ENCODE peak calls at places on chromosomes 16 and 17, in six cellular contexts. L is left ventricle myocardium inferior; R is colonic mucosa; T is neuronal stem cell; C is pancreas; N is naive thymus-derived CD4-positive, alpha-beta T cell. Y is an unnamed sample.
A peak's percentile ranks its signal among the peaks of the same experiment; 100 is the strongest.

GRCh38 chr16:66081967-66082366 is 284.5 kb upstream of the CDH5 start:
- DNase-seq in N (no peak), C (no peak), L (no peak), T (no peak), R (no peak), Y (peak; percentile 77)

GRCh38 chr16:55282441-55282840 is 41.6 kb upstream of the IRX6 start:
- DNase-seq in C (no peak), R (no peak), L (no peak), T (no peak), N (no peak), Y (no peak)

GRCh38 chr16:29198231-29198630 is 208.3 kb downstream of the NPIPB11 start:
- DNase-seq in T (no peak), R (no peak), C (no peak), N (no peak), L (no peak), Y (no peak)

GRCh38 chr17:55237268-55237667 is 27.5 kb upstream of the HLF start:
- DNase-seq in N (peak; percentile 6), T (no peak), R (no peak), L (no peak), C (no peak), Y (peak; percentile 2)

GRCh38 chr17:64073771-64074703 is 53.6 kb upstream of the ICAM2 start:
- DNase-seq in N (no peak), R (no peak), L (no peak), C (no peak), T (no peak), Y (no peak)

GRCh38 chr16:15799851-15800495 is 56.9 kb downstream of the MYH11 start:
- DNase-seq in C (no peak), T (no peak), L (no peak), N (no peak), R (no peak), Y (no peak)

GRCh38 chr16:22018559-22018958 is 10.6 kb downstream of the MOSMO start:
- DNase-seq in L (no peak), T (no peak), N (no peak), C (no peak), R (no peak), Y (no peak)

GRCh38 chr16:29023279-29024278 is 38.7 kb downstream of the LAT start:
- DNase-seq in T (no peak), N (peak; percentile 31), C (no peak), R (no peak), L (no peak), Y (no peak)

GRCh38 chr16:55832788-55833583 is at the start of gene CES1:
- DNase-seq in N (no peak), L (peak; percentile 89), R (peak; percentile 68), C (peak; percentile 50), T (peak; percentile 15), Y (no peak)

GRCh38 chr16:66714659-66715307 is 18.2 kb upstream of the CMTM4 start:
- DNase-seq in N (no peak), R (peak; percentile 63), L (no peak), T (no peak), C (no peak), Y (no peak)

GRCh38 chr16:83244057-83244456 is 563.7 kb upstream of the HSBP1 start:
- DNase-seq in R (no peak), T (no peak), N (no peak), L (no peak), C (no peak), Y (no peak)

GRCh38 chr17:72535779-72536178 is 415.0 kb downstream of the SOX9 start:
- DNase-seq in L (no peak), C (no peak), R (no peak), N (no peak), T (no peak), Y (no peak)

GRCh38 chr17:72863511-72864175 is 228.8 kb downstream of the SLC39A11 start:
- DNase-seq in L (no peak), T (no peak), C (no peak), R (no peak), N (no peak), Y (no peak)

GRCh38 chr16:67185003-67185865 is 1.5 kb upstream of the MATCAP1 start:
- DNase-seq in L (peak; percentile 93), N (peak; percentile 80), C (peak; percentile 90), R (peak; percentile 94), T (peak; percentile 81), Y (peak; percentile 93)

GRCh38 chr17:64240261-64240740 is 22.8 kb downstream of the TEX2 start:
- DNase-seq in R (no peak), N (no peak), C (no peak), L (no peak), T (no peak), Y (no peak)

GRCh38 chr16:85780281-85780680 is 19.1 kb downstream of the EMC8 start:
- DNase-seq in R (no peak), C (no peak), L (no peak), N (no peak), T (no peak), Y (no peak)

GRCh38 chr16:10760863-10761262 is 17.2 kb downstream of the NUBP1 start:
- DNase-seq in C (no peak), L (no peak), R (no peak), T (no peak), N (no peak), Y (no peak)

GRCh38 chr17:18033442-18034099 is 5.4 kb downstream of the ATPAF2 start:
- DNase-seq in L (no peak), T (peak; percentile 64), N (peak; percentile 67), R (peak; percentile 67), C (peak; percentile 60), Y (peak; percentile 92)

GRCh38 chr16:59859606-59860402 is 1125.7 kb upstream of the GOT2 start:
- DNase-seq in R (no peak), C (no peak), L (no peak), T (no peak), N (no peak), Y (no peak)

GRCh38 chr17:45289316-45290268 is 27.2 kb downstream of the MAP3K14 start:
- DNase-seq in R (no peak), T (no peak), N (no peak), L (no peak), C (peak; percentile 73), Y (no peak)

GRCh38 chr16:85430523-85431381 is 182.4 kb upstream of the GSE1 start:
- DNase-seq in C (peak; percentile 36), L (no peak), R (peak; percentile 15), N (no peak), T (no peak), Y (no peak)

GRCh38 chr16:86935323-86935669 is 356.9 kb downstream of the FOXL1 start:
- DNase-seq in L (no peak), N (no peak), T (no peak), R (no peak), C (no peak), Y (no peak)

GRCh38 chr17:61997649-61998048 is 67.4 kb downstream of the MED13 start:
- DNase-seq in R (no peak), N (no peak), C (no peak), T (no peak), L (no peak), Y (peak; percentile 37)

GRCh38 chr17:40953876-40954275 is 12.9 kb downstream of the KRT39 start:
- DNase-seq in N (no peak), T (no peak), R (no peak), L (no peak), C (no peak), Y (peak; percentile 69)

GRCh38 chr17:70804161-70804560 is 634.8 kb downstream of the KCNJ2 start:
- DNase-seq in C (no peak), N (no peak), L (no peak), R (no peak), T (no peak), Y (no peak)

GRCh38 chr16:57196753-57197152 is 10.6 kb downstream of the RSPRY1 start:
- DNase-seq in L (no peak), C (no peak), N (no peak), T (no peak), R (no peak), Y (no peak)

GRCh38 chr16:57192720-57193486 is 6.8 kb downstream of the RSPRY1 start:
- DNase-seq in C (no peak), R (no peak), N (no peak), L (no peak), T (no peak), Y (peak; percentile 58)

GRCh38 chr16:57192146-57192545 is 6.0 kb downstream of the RSPRY1 start:
- DNase-seq in N (no peak), R (no peak), T (no peak), L (no peak), C (no peak), Y (no peak)

GRCh38 chr16:57196276-57196675 is 10.1 kb downstream of the RSPRY1 start:
- DNase-seq in T (no peak), L (no peak), N (no peak), C (no peak), R (no peak), Y (peak; percentile 33)

DNA sequence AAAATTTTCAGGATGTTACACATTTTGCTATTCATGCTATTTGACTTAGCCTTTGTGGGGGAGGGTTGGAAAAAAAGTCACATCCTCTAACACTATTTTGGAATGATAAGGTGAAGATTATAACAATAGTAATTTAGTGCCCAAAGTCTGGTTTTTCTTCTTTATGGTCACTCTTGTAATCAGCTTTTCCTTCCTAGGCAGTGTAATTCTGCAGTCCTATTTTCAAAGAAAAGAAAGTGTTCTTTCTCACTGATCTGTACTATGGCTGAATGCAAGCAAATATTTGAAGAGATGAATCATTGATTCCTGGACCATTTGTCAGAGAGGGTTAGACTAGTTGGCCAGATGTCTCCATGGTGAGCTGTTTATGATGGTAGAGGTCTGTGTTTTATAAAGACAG is 8.4 kb downstream of the RSPRY1 start:
- DNase-seq in R (no peak), C (no peak), T (no peak), N (no peak), L (no peak), Y (peak; percentile 92)
- H3K4me3 ChIP-seq in R (no peak overlapping the region), C (no peak overlapping the region), T (no peak overlapping the region), N (no peak overlapping the region), L (no peak overlapping the region), Y (no peak overlapping the region)

GRCh38 chr17:79992657-79993389 is 42.8 kb downstream of the TBC1D16 start:
- DNase-seq in N (no peak), T (no peak), L (no peak), R (no peak), C (no peak), Y (no peak)
- H3K4me3 ChIP-seq in N (peak overlapping the region; percentile 56), T (peak overlapping the region; percentile 18), L (peak overlapping the region; percentile 61), R (peak overlapping the region; percentile 35), C (no peak overlapping the region), Y (peak overlapping the region; percentile 25)

GRCh38 chr16:84369938-84370627 is 1.7 kb downstream of the ATP2C2 start:
- DNase-seq in C (no peak), T (no peak), L (no peak), R (peak; percentile 79), N (no peak), Y (no peak)
- H3K4me3 ChIP-seq in C (no peak overlapping the region), T (no peak overlapping the region), L (no peak overlapping the region), R (peak overlapping the region; percentile 55), N (no peak overlapping the region), Y (no peak overlapping the region)

DNA sequence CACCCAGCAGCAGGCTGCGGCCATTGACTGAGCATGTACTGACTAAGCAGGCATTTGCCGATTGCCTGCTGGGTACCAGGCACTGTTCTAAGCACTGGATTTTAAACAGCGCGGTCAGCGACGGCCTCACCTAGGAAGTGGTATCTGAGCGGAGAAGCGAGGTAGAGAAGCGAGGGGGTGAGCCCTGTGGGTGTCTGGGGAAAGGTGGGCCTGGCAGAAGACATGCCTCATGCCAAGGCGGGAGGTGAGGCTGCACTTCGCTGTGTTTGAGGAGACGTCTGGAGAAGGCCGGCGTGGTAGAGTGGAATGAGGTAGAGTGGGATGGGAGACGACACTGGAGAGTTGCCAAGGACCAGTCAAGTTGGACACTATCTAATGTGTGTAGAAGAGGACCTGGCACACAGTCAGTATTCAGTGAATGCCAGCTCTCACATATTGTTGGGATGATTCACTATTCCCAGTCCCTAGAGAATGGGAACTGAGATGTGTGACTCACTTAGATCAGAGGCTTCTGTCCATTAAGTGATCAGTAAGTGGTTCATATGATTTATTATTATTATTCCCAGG is 14.4 kb downstream of the SYCE1L start:
- DNase-seq in C (no peak), L (no peak), N (no peak), T (no peak), R (no peak), Y (peak; percentile 82)
- H3K4me3 ChIP-seq in C (no peak overlapping the region), L (no peak overlapping the region), N (peak overlapping the region; percentile 69), T (no peak overlapping the region), R (no peak overlapping the region), Y (no peak overlapping the region)

Y was measured in fibroblast of the aortic adventitia.